ENCODE peak calls at places on chromosomes 11 and 22, in six cellular contexts. A, W, X, J, S and P are unnamed samples.

GRCh38 chr11:2574553-2575535 is 125.0 kb downstream of the KCNQ1OT1 start:
- DNase-seq in A (peak; percentile 34), W (peak; percentile 66), X (no peak), J (no peak), S (peak; percentile 89), P (no peak)

GRCh38 chr22:20956258-20957117 is 10.6 kb upstream of the AIFM3 start:
- DNase-seq in A (peak; percentile 87), W (no peak), X (no peak), J (peak; percentile 87), S (no peak), P (peak; percentile 40)

GRCh38 chr11:12817681-12818332 is 143.6 kb downstream of the TEAD1 start:
- DNase-seq in A (no peak), W (no peak), X (no peak), J (no peak), S (no peak), P (no peak)

GRCh38 chr22:39401301-39401631 is 1.7 kb downstream of the TAB1 start:
- DNase-seq in A (no peak), W (no peak), X (no peak), J (no peak), S (no peak), P (no peak)

GRCh38 chr11:111737877-111738205 is 28.3 kb downstream of the PPP2R1B start:
- DNase-seq in A (no peak), W (no peak), X (peak; percentile 66), J (no peak), S (no peak), P (no peak)

GRCh38 chr22:38411016-38411415 is 44.0 kb downstream of the KCNJ4 start:
- DNase-seq in A (no peak), W (no peak), X (no peak), J (no peak), S (no peak), P (no peak)

GRCh38 chr11:92436026-92436425 is 211.4 kb downstream of the FAT3 start:
- DNase-seq in A (no peak), W (no peak), X (no peak), J (no peak), S (no peak), P (no peak)

GRCh38 chr11:130420478-130421198 is 7.8 kb downstream of the ADAMTS8 start:
- DNase-seq in A (no peak), W (peak; percentile 40), X (no peak), J (no peak), S (peak; percentile 51), P (peak; percentile 51)

GRCh38 chr11:114354076-114354475 is 46.2 kb downstream of the C11orf71 start:
- DNase-seq in A (no peak), W (no peak), X (peak; percentile 87), J (no peak), S (no peak), P (no peak)

GRCh38 chr11:3177931-3178330 is 12.8 kb upstream of the OSBPL5 start:
- DNase-seq in A (no peak), W (no peak), X (no peak), J (no peak), S (no peak), P (no peak)

GRCh38 chr22:45230026-45230845 is 10.5 kb downstream of the KIAA0930 start:
- DNase-seq in A (no peak), W (no peak), X (no peak), J (no peak), S (no peak), P (peak; percentile 93)

GRCh38 chr22:46350646-46351045 is 15.1 kb downstream of the TRMU start:
- DNase-seq in A (no peak), W (peak; percentile 63), X (no peak), J (no peak), S (no peak), P (no peak)

GRCh38 chr22:28969401-28970168 is 86.2 kb downstream of the ZNRF3 start:
- DNase-seq in A (no peak), W (no peak), X (no peak), J (no peak), S (no peak), P (no peak)

GRCh38 chr11:1207451-1208360 is 15.2 kb upstream of the MUC5B start:
- DNase-seq in A (no peak), W (peak; percentile 72), X (no peak), J (no peak), S (no peak), P (no peak)

GRCh38 chr11:115892016-115892415 is 387.8 kb upstream of the CADM1 start:
- DNase-seq in A (no peak), W (no peak), X (no peak), J (no peak), S (no peak), P (no peak)

GRCh38 chr11:122697636-122698167 is 42.2 kb downstream of the UBASH3B start:
- DNase-seq in A (no peak), W (no peak), X (no peak), J (no peak), S (no peak), P (peak; percentile 96)

GRCh38 chr11:65148657-65149056 is 14.3 kb upstream of the SYVN1 start:
- DNase-seq in A (no peak), W (peak; percentile 39), X (no peak), J (no peak), S (no peak), P (no peak)

GRCh38 chr11:74672332-74672955 is 58.8 kb downstream of the CHRDL2 start:
- DNase-seq in A (no peak), W (no peak), X (no peak), J (no peak), S (no peak), P (no peak)

GRCh38 chr22:49620666-49621065 is 207.0 kb downstream of the BRD1 start:
- DNase-seq in A (no peak), W (peak; percentile 60), X (no peak), J (no peak), S (no peak), P (no peak)

GRCh38 chr11:9972917-9973504 is 309.1 kb downstream of the SWAP70 start:
- DNase-seq in A (no peak), W (no peak), X (peak; percentile 74), J (peak; percentile 65), S (no peak), P (peak; percentile 11)

GRCh38 chr11:122170815-122171475 is 54.9 kb upstream of the BLID start:
- DNase-seq in A (no peak), W (no peak), X (peak; percentile 26), J (no peak), S (no peak), P (no peak)

GRCh38 chr11:27945323-27945722 is 162.6 kb downstream of the KIF18A start:
- DNase-seq in A (no peak), W (no peak), X (no peak), J (no peak), S (no peak), P (no peak)

GRCh38 chr11:111429066-111429506 is 50.0 kb upstream of the POU2AF1 start:
- DNase-seq in A (peak; percentile 77), W (no peak), X (peak; percentile 23), J (peak; percentile 82), S (peak; percentile 73), P (peak; percentile 59)

GRCh38 chr11:125175896-125176575 is 11.5 kb downstream of the PKNOX2 start:
- DNase-seq in A (no peak), W (peak; percentile 59), X (no peak), J (no peak), S (no peak), P (no peak)

GRCh38 chr22:49991907-49992533 is 20.5 kb downstream of the IL17REL start:
- DNase-seq in A (no peak), W (no peak), X (no peak), J (no peak), S (peak; percentile 10), P (no peak)

GRCh38 chr22:43886231-43886630 is 5.6 kb downstream of the PNPLA5 start:
- DNase-seq in A (no peak), W (no peak), X (no peak), J (no peak), S (no peak), P (no peak)

GRCh38 chr11:72723508-72723907 is 28.7 kb downstream of the ARAP1 start:
- DNase-seq in A (no peak), W (no peak), X (no peak), J (no peak), S (peak; percentile 53), P (no peak)

GRCh38 chr22:42471441-42471840 is 39.2 kb upstream of the NFAM1 start:
- DNase-seq in A (no peak), W (no peak), X (no peak), J (no peak), S (no peak), P (no peak)

GRCh38 chr11:122656631-122657101 is 1.1 kb downstream of the UBASH3B start:
- DNase-seq in A (peak; percentile 30), W (peak; percentile 86), X (peak; percentile 59), J (peak; percentile 63), S (peak; percentile 64), P (peak; percentile 14)

DNA sequence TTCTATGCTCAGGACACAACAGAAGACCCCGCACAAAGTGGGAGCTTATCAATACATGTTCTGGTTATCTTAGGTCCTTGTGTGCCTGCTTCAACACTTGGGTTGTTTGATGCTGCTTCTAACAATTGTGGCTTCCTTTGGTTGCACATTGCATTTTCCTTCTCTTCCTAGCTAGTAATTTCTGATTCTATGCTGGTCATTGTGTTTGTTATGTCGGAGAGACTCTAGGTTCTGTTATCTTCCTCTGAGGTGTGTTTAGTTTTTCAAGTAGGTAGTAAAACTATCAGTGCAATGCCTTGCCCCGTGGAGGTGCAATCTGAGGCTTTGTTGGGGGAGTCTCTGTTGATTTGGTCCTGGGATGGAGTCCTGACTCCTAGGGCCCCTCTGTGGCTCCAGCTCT is 414.2 kb downstream of the SHANK2 start:
- DNase-seq in A (no peak), W (no peak), X (no peak), J (no peak), S (no peak), P (no peak)
- H3K4me3 ChIP-seq in A (no peak overlapping the region), W (no peak overlapping the region), X (no peak overlapping the region), J (no peak overlapping the region), S (no peak overlapping the region), P (no peak overlapping the region)

DNA sequence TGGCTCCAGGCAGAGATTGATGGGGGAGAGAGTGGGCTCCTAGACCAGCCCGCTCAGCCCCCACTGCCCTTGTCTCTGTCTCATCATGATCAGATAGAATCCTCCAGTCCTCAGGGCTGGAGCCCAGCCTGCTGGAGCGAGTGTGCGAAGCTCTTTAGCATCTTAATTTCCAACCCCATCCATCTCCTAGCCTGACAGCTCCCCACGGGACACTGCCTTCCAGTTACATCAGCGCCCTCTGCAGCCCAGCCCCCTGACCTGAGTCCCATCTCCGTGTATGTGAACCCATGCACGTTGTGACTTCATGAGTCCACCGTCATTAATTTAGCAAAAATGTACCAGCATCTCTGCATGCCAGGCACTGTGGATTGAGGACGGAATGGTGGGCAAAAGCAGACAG is 2.1 kb downstream of the P2RX3 start:
- DNase-seq in A (no peak), W (peak; percentile 59), X (peak; percentile 19), J (peak; percentile 64), S (no peak), P (no peak)
- TF ChIP-seq CTCF in A (no peak), W (no peak), X (no peak), J (peak; percentile 58), S (no peak), P (no peak)

GRCh38 chr11:16185042-16185441 is 171.3 kb downstream of the SOX6 start:
- DNase-seq in A (no peak), W (no peak), X (no peak), J (no peak), S (no peak), P (no peak)
- TF ChIP-seq POLR2AphosphoS5 in A (no peak), W (no peak), X (no peak), J (no peak), S (no peak), P (no peak)

GRCh38 chr11:69157156-69157821 is 1.6 kb downstream of the SMIM38 start:
- DNase-seq in A (no peak), W (peak; percentile 66), X (peak; percentile 13), J (peak; percentile 27), S (no peak), P (no peak)
- H3K4me3 ChIP-seq in A (no peak overlapping the region), W (no peak overlapping the region), X (no peak overlapping the region), J (no peak overlapping the region), S (peak overlapping the region; percentile 18), P (no peak overlapping the region)